ENCODE peak calls at places on chromosome 1, in six cellular contexts. H, C, L, S, Y and M are unnamed samples.

GRCh38 chr1:207883104-207883651 is 27.7 kb downstream of the CD34 start:
- DNase-seq in H (no peak), C (no peak), L (no peak), S (no peak), Y (no peak), M (no peak)

GRCh38 chr1:154833841-154834240 is 36.2 kb downstream of the KCNN3 start:
- DNase-seq in H (no peak), C (no peak), L (no peak), S (no peak), Y (no peak), M (no peak)

GRCh38 chr1:68231627-68232303 is 558 bp downstream of the WLS start:
- DNase-seq in H (no peak), C (peak), L (peak), S (no peak), Y (peak), M (peak)

GRCh38 chr1:3469104-3469848 is 14.8 kb downstream of the ARHGEF16 start:
- DNase-seq in H (no peak), C (no peak), L (no peak), S (no peak), Y (no peak), M (no peak)

GRCh38 chr1:241808265-241808664 is 39.7 kb upstream of the EXO1 start:
- DNase-seq in H (no peak), C (no peak), L (no peak), S (no peak), Y (no peak), M (no peak)

GRCh38 chr1:66317156-66317543 is 216.8 kb upstream of the SGIP1 start:
- DNase-seq in H (no peak), C (no peak), L (no peak), S (no peak), Y (no peak), M (no peak)

GRCh38 chr1:228767636-228768344 is 32.5 kb downstream of the RHOU start:
- DNase-seq in H (no peak), C (no peak), L (no peak), S (no peak), Y (no peak), M (no peak)

GRCh38 chr1:13900583-13900982 is 200.6 kb downstream of the PRDM2 start:
- DNase-seq in H (no peak), C (no peak), L (no peak), S (no peak), Y (no peak), M (no peak)

GRCh38 chr1:182909578-182909977 is 43.4 kb downstream of the SHCBP1L start:
- DNase-seq in H (peak), C (no peak), L (no peak), S (no peak), Y (no peak), M (no peak)

GRCh38 chr1:22831729-22832413 is 121.2 kb downstream of the EPHB2 start:
- DNase-seq in H (no peak), C (peak), L (peak), S (no peak), Y (peak), M (no peak)

GRCh38 chr1:110975265-110975664 is 11.5 kb upstream of the LRIF1 start:
- DNase-seq in H (no peak), C (no peak), L (no peak), S (no peak), Y (no peak), M (no peak)

GRCh38 chr1:234612352-234613127 is 2.6 kb upstream of the IRF2BP2 start:
- DNase-seq in H (peak), C (peak), L (peak), S (peak), Y (peak), M (peak)

GRCh38 chr1:21152423-21153100 is 24.1 kb downstream of the EIF4G3 start:
- DNase-seq in H (no peak), C (no peak), L (no peak), S (no peak), Y (no peak), M (no peak)

GRCh38 chr1:100989306-100990077 is 36.1 kb downstream of the DPH5 start:
- DNase-seq in H (no peak), C (peak), L (peak), S (no peak), Y (peak), M (no peak)

GRCh38 chr1:170705981-170706380 is 42.0 kb downstream of the PRRX1 start:
- DNase-seq in H (no peak), C (no peak), L (no peak), S (no peak), Y (no peak), M (no peak)

GRCh38 chr1:1779691-1780597 is 1.7 kb upstream of the NADK start:
- DNase-seq in H (peak), C (peak), L (peak), S (peak), Y (no peak), M (peak)

GRCh38 chr1:176626572-176627061 is 163.6 kb downstream of the PAPPA2 start:
- DNase-seq in H (no peak), C (no peak), L (no peak), S (no peak), Y (no peak), M (no peak)

GRCh38 chr1:15001317-15001900 is 152.1 kb upstream of the TMEM51 start:
- DNase-seq in H (no peak), C (no peak), L (no peak), S (no peak), Y (no peak), M (no peak)

GRCh38 chr1:223708001-223708359 is 4.4 kb upstream of the CAPN2 start:
- DNase-seq in H (no peak), C (no peak), L (no peak), S (no peak), Y (peak), M (no peak)

GRCh38 chr1:71509051-71509595 is 428.3 kb upstream of the ZRANB2 start:
- DNase-seq in H (no peak), C (no peak), L (peak), S (no peak), Y (no peak), M (no peak)